ENCODE peak calls at places on chromosomes 3 and 15, in six cellular contexts. X is pons, V is tibial nerve, F is choroid plexus epithelial cell, B is body of pancreas, A is heart right ventricle. C is an unnamed sample.

GRCh38 chr3:859135-859534 is 233.7 kb upstream of the CNTN6 start:
- DNase-seq in X (no peak), V (no peak), F (no peak), B (no peak), A (no peak), C (no peak)

GRCh38 chr3:33636125-33636855 is 81.8 kb downstream of the CLASP2 start:
- DNase-seq in X (peak), V (no peak), F (peak), B (no peak), A (no peak), C (peak)

GRCh38 chr3:171113716-171114115 is 87.2 kb upstream of the SLC2A2 start:
- DNase-seq in X (no peak), V (no peak), F (no peak), B (no peak), A (no peak), C (no peak)

GRCh38 chr15:78317145-78317836 is 17.9 kb upstream of the SKIC8 start:
- DNase-seq in X (no peak), V (no peak), F (no peak), B (no peak), A (no peak), C (no peak)

GRCh38 chr3:125395091-125395490 is 20.0 kb upstream of the ZNF148 start:
- DNase-seq in X (no peak), V (no peak), F (no peak), B (no peak), A (no peak), C (no peak)

GRCh38 chr3:123421353-123422174 is 27.3 kb downstream of the ADCY5 start:
- DNase-seq in X (peak), V (peak), F (peak), B (peak), A (peak), C (peak)

GRCh38 chr15:94592495-94592894 is 361.1 kb downstream of the MCTP2 start:
- DNase-seq in X (no peak), V (peak), F (no peak), B (no peak), A (no peak), C (no peak)

GRCh38 chr3:117170112-117170511 is 460.5 kb downstream of the TUSC7 start:
- DNase-seq in X (no peak), V (no peak), F (no peak), B (no peak), A (no peak), C (no peak)

GRCh38 chr3:10988003-10988402 is 4.5 kb upstream of the SLC6A1 start:
- DNase-seq in X (no peak), V (no peak), F (no peak), B (no peak), A (no peak), C (no peak)

GRCh38 chr3:142319094-142319493 is 93.7 kb upstream of the GK5 start:
- DNase-seq in X (no peak), V (no peak), F (peak), B (no peak), A (no peak), C (peak)

GRCh38 chr3:108897883-108898282 is 55.8 kb downstream of the GUCA1C start:
- DNase-seq in X (no peak), V (no peak), F (no peak), B (no peak), A (no peak), C (no peak)

GRCh38 chr3:143826296-143826695 is 22.0 kb downstream of the SLC9A9 start:
- DNase-seq in X (peak), V (no peak), F (peak), B (no peak), A (no peak), C (no peak)

GRCh38 chr15:90126457-90127435 is 24.5 kb upstream of the IDH2 start:
- DNase-seq in X (no peak), V (no peak), F (no peak), B (peak), A (peak), C (no peak)

GRCh38 chr3:194711913-194712312 is 26.2 kb downstream of the FAM43A start:
- DNase-seq in X (no peak), V (no peak), F (peak), B (peak), A (no peak), C (peak)

GRCh38 chr3:149662240-149662887 is 4.5 kb upstream of the WWTR1 start:
- DNase-seq in X (no peak), V (no peak), F (no peak), B (no peak), A (no peak), C (peak)

GRCh38 chr3:177679568-177680441 is 482.5 kb upstream of the TBL1XR1 start:
- DNase-seq in X (no peak), V (no peak), F (peak), B (no peak), A (no peak), C (peak)

GRCh38 chr15:74384566-74385441 is 17.4 kb upstream of the CYP11A1 start:
- DNase-seq in X (no peak), V (no peak), F (no peak), B (no peak), A (no peak), C (peak)

GRCh38 chr3:112425858-112426750 is 73.2 kb downstream of the BTLA start:
- DNase-seq in X (no peak), V (no peak), F (no peak), B (no peak), A (no peak), C (no peak)

GRCh38 chr3:187207624-187208023 is 10.3 kb downstream of the RTP1 start:
- DNase-seq in X (peak), V (no peak), F (no peak), B (no peak), A (no peak), C (no peak)

GRCh38 chr3:107525101-107525953 is 2.6 kb downstream of the BBX start:
- DNase-seq in X (peak), V (no peak), F (peak), B (peak), A (peak), C (peak)

GRCh38 chr3:27720899-27721716 is 1.0 kb downstream of the EOMES start:
- DNase-seq in X (no peak), V (no peak), F (no peak), B (no peak), A (no peak), C (no peak)

GRCh38 chr15:50627351-50628055 is 59.1 kb downstream of the TRPM7 start:
- DNase-seq in X (no peak), V (no peak), F (peak), B (no peak), A (no peak), C (peak)

GRCh38 chr3:113685956-113686721 is 10.3 kb downstream of the USF3 start:
- DNase-seq in X (no peak), V (no peak), F (peak), B (no peak), A (no peak), C (peak)

GRCh38 chr3:122918576-122919290 is 108.8 kb downstream of the SEMA5B start:
- DNase-seq in X (no peak), V (no peak), F (peak), B (no peak), A (no peak), C (peak)

GRCh38 chr3:101665357-101665756 is 11.6 kb downstream of the ZBTB11 start:
- DNase-seq in X (no peak), V (no peak), F (peak), B (no peak), A (no peak), C (peak)

GRCh38 chr3:161559177-161559998 is 62.8 kb downstream of the OTOL1 start:
- DNase-seq in X (peak), V (no peak), F (peak), B (no peak), A (no peak), C (peak)

GRCh38 chr3:177827517-177828249 is 630.4 kb upstream of the TBL1XR1 start:
- DNase-seq in X (no peak), V (no peak), F (peak), B (peak), A (no peak), C (peak)

GRCh38 chr3:172102123-172102882 is 62.9 kb downstream of the FNDC3B start:
- DNase-seq in X (no peak), V (no peak), F (no peak), B (peak), A (no peak), C (no peak)

GRCh38 chr3:71554649-71555048 is 28.9 kb downstream of the FOXP1 start:
- DNase-seq in X (no peak), V (no peak), F (no peak), B (no peak), A (no peak), C (no peak)

GRCh38 chr15:70627734-70628541 is 135.4 kb downstream of the UACA start:
- DNase-seq in X (peak), V (no peak), F (peak), B (no peak), A (no peak), C (no peak)

GRCh38 chr3:76554717-76555116 is 485.2 kb upstream of the ROBO2 start:
- DNase-seq in X (no peak), V (no peak), F (peak), B (no peak), A (no peak), C (peak)

GRCh38 chr3:100154171-100154570 is 39.9 kb upstream of the FILIP1L start:
- DNase-seq in X (no peak), V (no peak), F (no peak), B (no peak), A (no peak), C (no peak)

GRCh38 chr3:39101022-39101689 is 6.3 kb downstream of the GORASP1 start:
- DNase-seq in X (no peak), V (no peak), F (peak), B (peak), A (no peak), C (peak)

GRCh38 chr15:41620536-41621199 is 39.5 kb upstream of the MGA start:
- DNase-seq in X (peak), V (no peak), F (no peak), B (no peak), A (no peak), C (no peak)

GRCh38 chr3:44424758-44425157 is 52.7 kb downstream of the ZNF445 start:
- DNase-seq in X (no peak), V (no peak), F (no peak), B (no peak), A (no peak), C (no peak)

GRCh38 chr3:188139466-188139865 is 14.5 kb upstream of the LPP start:
- DNase-seq in X (no peak), V (no peak), F (no peak), B (no peak), A (no peak), C (no peak)

GRCh38 chr3:30286007-30286669 is 320.3 kb upstream of the TGFBR2 start:
- DNase-seq in X (peak), V (peak), F (peak), B (peak), A (peak), C (peak)

GRCh38 chr3:36475593-36475992 is 95.3 kb downstream of the STAC start:
- DNase-seq in X (no peak), V (no peak), F (no peak), B (no peak), A (no peak), C (no peak)

C was measured in iris pigment epithelial cell.